ENCODE peak calls at places on chromosomes 3 and 15, in seven cellular contexts. G is fibroblast of lung; V is HEK293T; K is Panc1; A is central memory CD4-positive, alpha-beta T cell; U is naive thymus-derived CD8-positive, alpha-beta T cell; M is T-cell. C is an unnamed sample.
A peak's percentile ranks its signal among the peaks of the same experiment; 100 is the strongest.

GRCh38 chr3:128923607-128924385 is 44.4 kb downstream of the ACAD9 start:
- DNase-seq in G (no peak), V (no peak), K (no peak), A (peak; percentile 10), U (no peak), M (no peak), C (no peak)

GRCh38 chr3:171865191-171865865 is 22.2 kb downstream of the TMEM212 start:
- DNase-seq in G (no peak), V (no peak), K (no peak), A (no peak), U (no peak), M (no peak), C (no peak)

GRCh38 chr3:43309372-43310305 is 23.3 kb downstream of the SNRK start:
- DNase-seq in G (no peak), V (no peak), K (no peak), A (no peak), U (no peak), M (no peak), C (no peak)

GRCh38 chr15:40048155-40048792 is 9.3 kb upstream of the SRP14 start:
- DNase-seq in G (no peak), V (no peak), K (no peak), A (no peak), U (no peak), M (peak; percentile 26), C (no peak)

GRCh38 chr15:25850154-25851111 is 12.7 kb downstream of the ATP10A start:
- DNase-seq in G (peak; percentile 69), V (peak; percentile 34), K (peak; percentile 28), A (peak; percentile 72), U (peak; percentile 63), M (peak; percentile 47), C (peak; percentile 57)

GRCh38 chr3:53269888-53270880 is 14.4 kb upstream of the TKT start:
- DNase-seq in G (peak; percentile 98), V (peak; percentile 54), K (peak; percentile 45), A (no peak), U (no peak), M (no peak), C (no peak)

GRCh38 chr15:52523192-52523591 is 5.5 kb downstream of the MYO5A start:
- DNase-seq in G (peak; percentile 69), V (no peak), K (no peak), A (no peak), U (no peak), M (no peak), C (no peak)

GRCh38 chr15:29064731-29065130 is 179.0 kb downstream of the APBA2 start:
- DNase-seq in G (no peak), V (no peak), K (no peak), A (no peak), U (no peak), M (no peak), C (no peak)

GRCh38 chr15:42890161-42890913 is 30.2 kb downstream of the TTBK2 start:
- DNase-seq in G (peak; percentile 45), V (no peak), K (peak; percentile 36), A (no peak), U (no peak), M (no peak), C (no peak)

GRCh38 chr3:15356186-15356585 is 23.8 kb upstream of the SH3BP5 start:
- DNase-seq in G (no peak), V (no peak), K (no peak), A (no peak), U (no peak), M (no peak), C (no peak)

GRCh38 chr3:185637388-185637787 is 51.3 kb downstream of the SENP2 start:
- DNase-seq in G (no peak), V (no peak), K (no peak), A (no peak), U (no peak), M (no peak), C (no peak)

GRCh38 chr3:150333482-150333881 is 74.6 kb upstream of the TSC22D2 start:
- DNase-seq in G (no peak), V (no peak), K (no peak), A (no peak), U (no peak), M (no peak), C (no peak)

GRCh38 chr3:94159062-94159726 is 96.3 kb downstream of the NSUN3 start:
- DNase-seq in G (peak; percentile 60), V (peak; percentile 49), K (no peak), A (no peak), U (no peak), M (no peak), C (no peak)